ENCODE peak calls at places on chromosome 17, in six cellular contexts. R is activated gamma-delta T cell treated with anti-CD3 and anti-CD28 coated beads, Interleukin-2, amount 50 U/mL, for 16 hours; D is stimulated activated CD4-positive, alpha-beta T cell treated with anti-CD3 and anti-CD28 coated beads, Interleukin-4, amount 100 ng/mL, for 1 hour; Y is NB4; M is activated naive CD4-positive, alpha-beta T cell; Z is RWPE1. I is an unnamed sample.
A peak's percentile ranks its signal among the peaks of the same experiment; 100 is the strongest.

GRCh38 chr17:77810536-77810935 is 148.0 kb upstream of the TNRC6C start:
- DNase-seq in R (no peak), Y (no peak), Z (peak; percentile 49), D (no peak), M (no peak), I (no peak)

GRCh38 chr17:40180694-40181093 is 3.4 kb downstream of the RAPGEFL1 start:
- DNase-seq in Y (no peak), R (no peak), M (no peak), Z (no peak), D (no peak), I (no peak)

GRCh38 chr17:63196772-63197335 is 230.8 kb downstream of the TANC2 start:
- DNase-seq in Z (no peak), M (no peak), Y (no peak), D (no peak), R (no peak), I (no peak)

GRCh38 chr17:72632026-72632684 is 460.3 kb downstream of the SLC39A11 start:
- DNase-seq in D (no peak), M (no peak), R (no peak), Z (no peak), Y (no peak), I (no peak)

GRCh38 chr17:3826191-3826590 is 19.9 kb downstream of the NCBP3 start:
- DNase-seq in M (no peak), Z (no peak), Y (no peak), R (no peak), D (no peak), I (no peak)

GRCh38 chr17:60358611-60359225 is 33.2 kb downstream of the USP32 start:
- DNase-seq in D (no peak), Y (no peak), M (no peak), R (no peak), Z (no peak), I (no peak)

GRCh38 chr17:31093866-31094599 is 744 bp upstream of the NF1 start:
- DNase-seq in Z (no peak), M (no peak), Y (no peak), D (no peak), R (no peak), I (no peak)

GRCh38 chr17:3963214-3964201 is 729 bp downstream of the ATP2A3 start:
- DNase-seq in Z (no peak), R (peak; percentile 51), D (peak; percentile 54), M (peak; percentile 76), Y (peak; percentile 93), I (peak; percentile 86)

GRCh38 chr17:81241648-81242420 is 2.7 kb downstream of the NDUFAF8 start:
- DNase-seq in D (peak; percentile 68), R (peak; percentile 58), Y (peak; percentile 73), Z (no peak), M (peak; percentile 52), I (peak; percentile 76)

GRCh38 chr17:39757931-39758873 is 20.5 kb downstream of the GRB7 start:
- DNase-seq in R (peak; percentile 55), Z (no peak), D (peak; percentile 37), Y (peak; percentile 87), M (no peak), I (peak; percentile 60)

GRCh38 chr17:35254107-35254802 is 11.4 kb downstream of the SLFN5 start:
- DNase-seq in R (no peak), D (no peak), M (no peak), Z (peak; percentile 65), Y (peak; percentile 63), I (no peak)